ENCODE peak calls at places on chromosomes 4 and X, in ten cellular contexts. K is fibroblast of lung, Z is HCT116, V is mammary epithelial cell, U is OCI-LY7, A is IMR-90, M is MM.1S, X is SK-N-SH, W is H9, H is hepatocyte. Q is an unnamed sample.

GRCh38 chr4:123569541-123569940 is 172.9 kb downstream of the SPRY1 start:
- DNase-seq in W (no peak), H (no peak), X (no peak), V (no peak), Z (no peak), U (no peak), A (no peak), K (no peak), M (no peak), Q (no peak)

GRCh38 chrX:147738260-147738659 is 173.5 kb upstream of the FMR1 start:
- DNase-seq in M (no peak), K (no peak), X (no peak), H (no peak), A (no peak), U (no peak), W (no peak), Z (no peak), V (no peak), Q (no peak)

GRCh38 chr4:149951501-149951900 is 126.7 kb upstream of the DCLK2 start:
- DNase-seq in M (no peak), X (no peak), A (no peak), K (no peak), H (no peak), U (no peak), Z (no peak), W (no peak), V (no peak), Q (no peak)

GRCh38 chr4:144899393-144899792 is 198.6 kb downstream of the ANAPC10 start:
- DNase-seq in A (no peak), W (no peak), K (no peak), H (no peak), V (no peak), X (no peak), M (no peak), U (no peak), Z (no peak), Q (no peak)

GRCh38 chrX:150854856-150855255 is 43.6 kb downstream of the CD99L2 start:
- DNase-seq in X (no peak), V (peak; percentile 29), M (peak; percentile 79), U (peak; percentile 14), W (no peak), Z (no peak), A (no peak), H (no peak), K (no peak), Q (no peak)

GRCh38 chr4:62194342-62194741 is 994.2 kb downstream of the ADGRL3 start:
- DNase-seq in H (no peak), M (no peak), K (no peak), V (no peak), U (no peak), X (no peak), W (no peak), A (no peak), Z (no peak), Q (no peak)

GRCh38 chr4:20868108-20868507 is 167.8 kb downstream of the PACRGL start:
- DNase-seq in H (no peak), W (no peak), Z (no peak), M (no peak), U (no peak), X (no peak), K (no peak), V (no peak), A (no peak), Q (no peak)

GRCh38 chr4:97238956-97239698 is 904.1 kb downstream of the STPG2 start:
- DNase-seq in H (no peak), M (peak; percentile 53), V (no peak), K (no peak), X (no peak), Z (no peak), U (no peak), W (no peak), A (no peak), Q (no peak)

GRCh38 chrX:23901805-23902204 is 5.9 kb downstream of the APOO start:
- DNase-seq in V (peak; percentile 72), M (peak; percentile 50), X (peak; percentile 49), Z (peak; percentile 67), A (peak; percentile 77), H (peak; percentile 90), W (peak; percentile 40), U (peak; percentile 71), K (peak; percentile 70), Q (peak; percentile 54)

GRCh38 chr4:113316879-113317278 is 267.4 kb downstream of the ANK2 start:
- DNase-seq in Z (no peak), K (peak; percentile 34), V (no peak), U (peak; percentile 53), A (no peak), X (peak; percentile 20), H (no peak), M (peak; percentile 73), W (no peak), Q (peak; percentile 20)

GRCh38 chrX:11525685-11526084 is 140.0 kb downstream of the ARHGAP6 start:
- DNase-seq in Z (no peak), A (no peak), X (no peak), V (no peak), K (no peak), M (no peak), H (no peak), W (no peak), U (no peak), Q (no peak)

GRCh38 chr4:55079451-55080173 is 45.8 kb downstream of the KDR start:
- DNase-seq in U (no peak), Z (no peak), M (no peak), H (no peak), V (no peak), K (peak; percentile 22), X (no peak), A (no peak), W (no peak), Q (no peak)

GRCh38 chr4:160352637-160353036 is 1249.8 kb downstream of the RAPGEF2 start:
- DNase-seq in A (no peak), M (no peak), Z (no peak), K (no peak), X (no peak), V (no peak), W (no peak), H (no peak), U (no peak), Q (no peak)

GRCh38 chrX:153459976-153460375 is 10.4 kb downstream of the HAUS7 start:
- DNase-seq in K (peak; percentile 86), W (no peak), M (no peak), H (no peak), V (peak; percentile 29), A (peak; percentile 79), U (no peak), Z (no peak), X (no peak), Q (peak; percentile 82)

GRCh38 chr4:32560306-32560705 is 1840.1 kb downstream of the PCDH7 start:
- DNase-seq in V (no peak), H (peak; percentile 10), K (peak; percentile 25), U (no peak), W (no peak), A (no peak), M (no peak), X (no peak), Z (no peak), Q (peak; percentile 29)

GRCh38 chrX:15602761-15603160 is 2.0 kb upstream of the ACE2 start:
- DNase-seq in U (no peak), X (no peak), K (no peak), Z (no peak), W (no peak), M (no peak), H (no peak), V (no peak), A (no peak), Q (no peak)

GRCh38 chr4:154642361-154642760 is 29.9 kb upstream of the FGG start:
- DNase-seq in K (no peak), A (no peak), M (no peak), U (no peak), W (no peak), X (no peak), H (no peak), Z (no peak), V (peak; percentile 45), Q (no peak)

GRCh38 chr4:158858410-158859189 is 89.8 kb downstream of the FNIP2 start:
- DNase-seq in M (no peak), A (peak; percentile 71), H (no peak), X (no peak), V (peak; percentile 32), K (peak; percentile 39), Z (no peak), W (no peak), U (no peak), Q (peak; percentile 23)

GRCh38 chrX:97563531-97564133 is 679.9 kb downstream of the RPA4 start:
- DNase-seq in U (peak; percentile 52), X (no peak), H (peak; percentile 55), Z (no peak), A (peak; percentile 71), M (peak; percentile 92), K (peak; percentile 69), W (no peak), V (peak; percentile 26), Q (peak; percentile 56)
- H3K27ac ChIP-seq in U (no peak overlapping the region), X (no peak overlapping the region), H (peak overlapping the region; percentile 64), Z (no peak overlapping the region), A (peak overlapping the region; percentile 82), M (peak overlapping the region; percentile 26), K (peak overlapping the region; percentile 39), W (no peak overlapping the region), V (no peak overlapping the region), Q (no peak overlapping the region)

GRCh38 chrX:39133971-39134370 is 332.7 kb downstream of the MID1IP1 start:
- DNase-seq in A (no peak), Z (no peak), M (peak; percentile 60), U (peak; percentile 24), X (no peak), V (no peak), W (peak; percentile 66), H (peak; percentile 15), K (no peak), Q (no peak)
- TF ChIP-seq CTCF in A (no peak), Z (peak; percentile 50), M (peak; percentile 74), U (peak; percentile 59), X (peak; percentile 15), V (no peak), W (peak; percentile 59), H (no peak), K (no peak), Q (no peak)

DNA sequence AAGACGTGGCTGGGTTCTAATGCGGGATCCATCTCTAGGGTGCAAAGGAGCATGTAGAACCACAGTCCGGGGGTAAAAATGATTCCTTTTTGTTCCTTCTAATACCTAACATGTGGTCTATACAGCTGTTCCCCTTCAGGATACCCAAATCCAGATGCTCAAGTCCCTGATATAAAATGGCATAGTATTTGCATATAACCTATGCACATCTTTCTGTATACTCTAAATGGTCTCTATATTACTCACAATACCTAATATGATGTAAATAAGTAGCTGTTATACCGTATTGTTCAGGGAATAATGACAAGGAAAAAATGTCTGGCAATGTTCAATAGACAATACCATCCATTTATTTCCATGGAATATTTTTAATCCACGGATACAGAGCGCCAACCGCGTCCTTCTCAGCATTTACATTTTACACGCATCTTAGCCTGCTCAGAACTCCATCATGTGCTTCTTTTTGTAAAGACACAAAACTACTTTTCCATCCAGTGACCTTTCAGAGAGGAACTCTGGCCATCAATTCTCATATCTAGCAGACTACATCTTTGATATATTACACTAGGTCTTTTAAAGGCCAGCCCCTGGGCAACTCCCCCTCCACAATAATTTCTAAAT is 31.9 kb downstream of the ACSL1 start:
- DNase-seq in V (no peak), Z (no peak), U (no peak), W (no peak), H (no peak), A (no peak), K (no peak), X (no peak), M (no peak), Q (no peak)
- H3K4me2 ChIP-seq in V (no peak overlapping the region), Z (no peak overlapping the region), U (no peak overlapping the region), W (no peak overlapping the region), H (no peak overlapping the region), A (no peak overlapping the region), K (no peak overlapping the region), X (no peak overlapping the region), M (no peak overlapping the region), Q (no peak overlapping the region)

GRCh38 chrX:143634373-143634685 is 1.6 kb downstream of the SLITRK4 start:
- DNase-seq in M (no peak), A (no peak), H (no peak), V (no peak), U (no peak), X (no peak), K (no peak), W (no peak), Z (no peak), Q (no peak)
- H3K27ac ChIP-seq in M (no peak overlapping the region), A (no peak overlapping the region), H (no peak overlapping the region), V (no peak overlapping the region), U (no peak overlapping the region), X (no peak overlapping the region), K (no peak overlapping the region), W (no peak overlapping the region), Z (no peak overlapping the region), Q (no peak overlapping the region)

Q was measured in astrocyte.